ENCODE peak calls at places on chromosome 1, in five cellular contexts. Y is transverse colon; N is CD8-positive, alpha-beta memory T cell; W is AG09309; X is body of pancreas. Q is an unnamed sample.

GRCh38 chr1:218718216-218718615 is 373.1 kb downstream of the TGFB2 start:
- DNase-seq in Y (no peak), N (no peak), W (peak), X (no peak), Q (no peak)

GRCh38 chr1:67646145-67647035 is 38.6 kb upstream of the GADD45A start:
- DNase-seq in Y (no peak), N (no peak), W (peak), X (peak), Q (peak)

GRCh38 chr1:115184951-115185331 is 95.6 kb upstream of the TSPAN2 start:
- DNase-seq in Y (no peak), N (no peak), W (peak), X (no peak), Q (no peak)

GRCh38 chr1:10171105-10171767 is 39.1 kb upstream of the KIF1B start:
- DNase-seq in Y (no peak), N (no peak), W (no peak), X (no peak), Q (no peak)

GRCh38 chr1:159161001-159161718 is 10.3 kb upstream of the CADM3 start:
- DNase-seq in Y (peak), N (peak), W (peak), X (peak), Q (peak)

GRCh38 chr1:162578936-162579335 is 17.4 kb downstream of the UAP1 start:
- DNase-seq in Y (no peak), N (no peak), W (no peak), X (no peak), Q (no peak)

GRCh38 chr1:197924516-197925123 is 7.4 kb downstream of the LHX9 start:
- DNase-seq in Y (no peak), N (no peak), W (peak), X (peak), Q (peak)

GRCh38 chr1:92901699-92902405 is 59.4 kb downstream of the DIPK1A start:
- DNase-seq in Y (no peak), N (no peak), W (no peak), X (no peak), Q (no peak)

GRCh38 chr1:43441166-43441893 is 12.4 kb downstream of the HYI start:
- DNase-seq in Y (peak), N (no peak), W (no peak), X (no peak), Q (no peak)

GRCh38 chr1:195791796-195792195 is 816.4 kb downstream of the KCNT2 start:
- DNase-seq in Y (no peak), N (no peak), W (no peak), X (no peak), Q (no peak)

GRCh38 chr1:43348343-43348808 is 10.4 kb upstream of the CDC20 start:
- DNase-seq in Y (no peak), N (no peak), W (no peak), X (no peak), Q (no peak)

GRCh38 chr1:147753084-147753483 is 7.3 kb downstream of the GJA5 start:
- DNase-seq in Y (no peak), N (no peak), W (no peak), X (no peak), Q (no peak)

GRCh38 chr1:226688056-226688748 is 50.9 kb downstream of the ITPKB start:
- DNase-seq in Y (no peak), N (no peak), W (no peak), X (no peak), Q (no peak)

GRCh38 chr1:207603777-207604176 is 41.2 kb upstream of the CR1L start:
- DNase-seq in Y (no peak), N (no peak), W (no peak), X (no peak), Q (no peak)

GRCh38 chr1:44620072-44620471 is 54.2 kb downstream of the TMEM53 start:
- DNase-seq in Y (no peak), N (no peak), W (no peak), X (no peak), Q (no peak)

GRCh38 chr1:31374511-31375196 is 1.8 kb upstream of the FABP3 start:
- DNase-seq in Y (no peak), N (no peak), W (no peak), X (peak), Q (no peak)

GRCh38 chr1:223706077-223706988 is 6.0 kb upstream of the CAPN2 start:
- DNase-seq in Y (peak), N (no peak), W (no peak), X (no peak), Q (no peak)

GRCh38 chr1:211925016-211925415 is 94.5 kb upstream of the LPGAT1 start:
- DNase-seq in Y (peak), N (no peak), W (no peak), X (no peak), Q (peak)

GRCh38 chr1:11538886-11539285 is 59.9 kb downstream of the DISP3 start:
- DNase-seq in Y (no peak), N (no peak), W (no peak), X (no peak), Q (no peak)

GRCh38 chr1:244732846-244733450 is 80.0 kb downstream of the DESI2 start:
- DNase-seq in Y (no peak), N (no peak), W (no peak), X (no peak), Q (no peak)

GRCh38 chr1:221667504-221667903 is 74.4 kb downstream of the DUSP10 start:
- DNase-seq in Y (no peak), N (no peak), W (peak), X (no peak), Q (no peak)

GRCh38 chr1:194104247-194104844 is 917.9 kb upstream of the B3GALT2 start:
- DNase-seq in Y (no peak), N (no peak), W (no peak), X (no peak), Q (no peak)

GRCh38 chr1:15848929-15849774 is 1.6 kb downstream of the SPEN start:
- DNase-seq in Y (peak), N (peak), W (no peak), X (peak), Q (peak)

GRCh38 chr1:163231385-163231784 is 28.7 kb upstream of the RGS5 start:
- DNase-seq in Y (no peak), N (no peak), W (peak), X (no peak), Q (no peak)

GRCh38 chr1:229379901-229380300 is 37.1 kb upstream of the CCSAP start:
- DNase-seq in Y (no peak), N (no peak), W (no peak), X (no peak), Q (no peak)

GRCh38 chr1:23798662-23799142 is 1.9 kb downstream of the GALE start:
- DNase-seq in Y (peak), N (no peak), W (no peak), X (peak), Q (peak)

GRCh38 chr1:23800396-23801337 is at the start of gene GALE:
- DNase-seq in Y (peak), N (peak), W (peak), X (peak), Q (peak)

GRCh38 chr1:23799570-23800395 is 771 bp downstream of the GALE start:
- DNase-seq in Y (peak), N (no peak), W (no peak), X (peak), Q (peak)

GRCh38 chr1:23797478-23798448 is 2.8 kb downstream of the GALE start:
- DNase-seq in Y (no peak), N (no peak), W (no peak), X (peak), Q (no peak)

DNA sequence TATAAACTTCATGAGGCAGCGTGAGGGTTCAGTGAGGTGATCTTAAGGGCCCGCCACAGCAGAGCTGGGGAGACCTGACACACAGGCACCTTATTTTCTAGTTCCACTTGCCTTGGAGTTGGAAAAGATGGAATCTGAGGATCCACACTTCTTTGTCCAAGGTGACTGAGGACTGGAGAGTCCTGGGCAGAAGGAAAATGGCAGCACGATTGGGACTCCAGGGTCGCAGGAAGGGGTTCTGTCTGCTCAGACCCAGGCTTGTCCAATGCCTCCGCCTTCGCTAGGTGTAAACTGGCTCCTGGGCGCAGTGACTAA is 1.3 kb downstream of the GALE start:
- DNase-seq in Y (no peak), N (no peak), W (no peak), X (no peak), Q (no peak)
- H3K4me3 ChIP-seq in Y (peak), N (peak), W (peak), X (no peak), Q (no peak)

DNA sequence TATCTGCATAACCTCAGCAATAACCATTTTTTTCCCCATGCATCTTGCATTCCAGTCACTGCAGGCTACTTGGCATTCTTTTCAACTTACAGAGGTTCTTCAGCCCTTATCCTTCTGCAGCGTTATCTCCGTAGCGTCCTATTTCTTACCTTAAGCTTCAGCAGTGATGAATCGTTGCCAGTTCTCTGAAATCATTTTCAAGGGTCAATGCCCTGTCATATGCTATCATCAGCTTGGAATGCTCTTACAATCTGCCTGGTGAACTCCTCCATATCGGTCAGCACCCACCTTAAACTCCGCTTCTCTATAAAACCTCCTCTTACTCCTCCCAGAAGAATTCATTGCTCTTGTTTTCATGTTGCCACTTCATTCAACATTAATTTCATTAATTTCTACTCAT is 105.1 kb upstream of the DPH5 start:
- DNase-seq in Y (no peak), N (no peak), W (no peak), X (no peak), Q (no peak)
- H3K4me3 ChIP-seq in Y (no peak), N (no peak), W (no peak), X (no peak), Q (no peak)

DNA sequence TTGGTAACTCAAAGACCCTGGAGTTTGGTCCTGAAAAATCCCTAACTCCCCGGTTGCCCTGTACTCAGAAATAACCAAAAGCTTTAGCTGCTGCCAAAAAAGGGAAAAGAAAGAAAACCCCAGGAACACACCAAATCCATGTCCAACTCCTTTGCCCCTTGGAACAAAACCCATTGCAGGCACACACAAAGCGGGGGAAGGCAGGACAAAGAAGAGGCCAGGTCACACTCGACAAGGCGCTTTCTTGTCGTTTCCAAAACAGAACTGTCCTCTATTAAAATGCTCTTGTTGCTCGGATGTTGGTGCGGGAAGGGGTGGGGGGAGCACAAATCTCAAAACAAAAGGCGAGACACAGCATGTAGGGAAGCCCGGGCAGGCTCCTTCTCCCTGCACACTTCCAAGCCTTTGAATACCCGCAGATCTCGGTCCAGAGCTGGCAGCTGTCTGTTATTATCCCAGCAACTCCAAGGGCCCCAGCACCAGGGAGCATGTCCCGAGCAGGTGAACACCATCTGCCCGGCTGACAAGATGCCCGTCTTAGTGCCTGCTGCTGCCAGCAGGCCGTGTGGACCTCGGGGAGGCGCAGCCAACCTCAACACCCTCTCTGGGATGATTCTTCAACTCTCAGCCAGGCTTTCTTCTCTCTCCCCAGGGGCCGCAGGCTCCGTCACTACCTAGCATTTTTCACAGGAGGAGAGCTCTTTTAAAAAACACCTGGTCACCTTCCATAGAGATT is 96.4 kb downstream of the SSBP3 start:
- DNase-seq in Y (no peak), N (no peak), W (no peak), X (no peak), Q (no peak)
- H3K4me3 ChIP-seq in Y (no peak), N (no peak), W (no peak), X (no peak), Q (no peak)

GRCh38 chr1:213123087-213123486 is 72.0 kb downstream of the RPS6KC1 start:
- DNase-seq in Y (no peak), N (no peak), W (no peak), X (no peak), Q (no peak)
- H3K4me3 ChIP-seq in Y (no peak), N (no peak), W (no peak), X (no peak), Q (no peak)

GRCh38 chr1:173529106-173529505 is 52.0 kb downstream of the PRDX6 start:
- DNase-seq in Y (no peak), N (no peak), W (no peak), X (no peak), Q (no peak)
- H3K4me3 ChIP-seq in Y (no peak), N (no peak), W (no peak), X (no peak), Q (no peak)

GRCh38 chr1:103106426-103107321 is 1.6 kb downstream of the COL11A1 start:
- DNase-seq in Y (no peak), N (no peak), W (no peak), X (peak), Q (peak)

GRCh38 chr1:103109291-103109920 is 1.1 kb upstream of the COL11A1 start:
- DNase-seq in Y (no peak), N (no peak), W (no peak), X (no peak), Q (no peak)

GRCh38 chr1:103110701-103111100 is 2.4 kb upstream of the COL11A1 start:
- DNase-seq in Y (no peak), N (no peak), W (no peak), X (no peak), Q (no peak)

GRCh38 chr1:103108525-103109150 is 316 bp upstream of the COL11A1 start:
- DNase-seq in Y (no peak), N (no peak), W (no peak), X (peak), Q (no peak)

GRCh38 chr1:103107696-103108524 is at the start of gene COL11A1:
- DNase-seq in Y (no peak), N (no peak), W (no peak), X (no peak), Q (no peak)
- H3K4me3 ChIP-seq in Y (peak), N (no peak), W (peak), X (peak), Q (no peak)

GRCh38 chr1:156075158-156075557 is 7.1 kb downstream of the MEX3A start:
- DNase-seq in Y (no peak), N (no peak), W (no peak), X (no peak), Q (no peak)

GRCh38 chr1:156076609-156077429 is 5.4 kb downstream of the MEX3A start:
- DNase-seq in Y (peak), N (no peak), W (no peak), X (peak), Q (no peak)

GRCh38 chr1:156078728-156079127 is 3.5 kb downstream of the MEX3A start:
- DNase-seq in Y (no peak), N (no peak), W (no peak), X (no peak), Q (no peak)

GRCh38 chr1:156075775-156076204 is 6.5 kb downstream of the MEX3A start:
- DNase-seq in Y (no peak), N (no peak), W (no peak), X (no peak), Q (no peak)

GRCh38 chr1:156077430-156077760 is 4.9 kb downstream of the MEX3A start:
- DNase-seq in Y (no peak), N (no peak), W (no peak), X (no peak), Q (no peak)
- H3K4me3 ChIP-seq in Y (no peak), N (no peak), W (no peak), X (no peak), Q (no peak)

GRCh38 chr1:32746130-32746529 is 43.6 kb upstream of the SYNC start:
- DNase-seq in Y (no peak), N (no peak), W (no peak), X (peak), Q (no peak)

GRCh38 chr1:32743380-32744062 is 41.0 kb upstream of the SYNC start:
- DNase-seq in Y (peak), N (no peak), W (no peak), X (peak), Q (no peak)

GRCh38 chr1:32742132-32742947 is 39.8 kb upstream of the SYNC start:
- DNase-seq in Y (peak), N (no peak), W (no peak), X (peak), Q (peak)

GRCh38 chr1:32742956-32743355 is 40.4 kb upstream of the SYNC start:
- DNase-seq in Y (peak), N (no peak), W (no peak), X (peak), Q (peak)

GRCh38 chr1:32744063-32744410 is 41.5 kb upstream of the SYNC start:
- DNase-seq in Y (no peak), N (no peak), W (no peak), X (no peak), Q (no peak)
- H3K4me3 ChIP-seq in Y (no peak), N (no peak), W (no peak), X (no peak), Q (no peak)

GRCh38 chr1:116559304-116559761 is 11.5 kb downstream of the CD58 start:
- DNase-seq in Y (no peak), N (no peak), W (no peak), X (no peak), Q (no peak)

GRCh38 chr1:116554924-116555323 is 15.9 kb downstream of the CD58 start:
- DNase-seq in Y (no peak), N (no peak), W (no peak), X (no peak), Q (no peak)

GRCh38 chr1:116558140-116558549 is 12.7 kb downstream of the CD58 start:
- DNase-seq in Y (no peak), N (no peak), W (no peak), X (no peak), Q (no peak)

GRCh38 chr1:116557323-116557878 is 13.4 kb downstream of the CD58 start:
- DNase-seq in Y (no peak), N (no peak), W (no peak), X (no peak), Q (no peak)

DNA sequence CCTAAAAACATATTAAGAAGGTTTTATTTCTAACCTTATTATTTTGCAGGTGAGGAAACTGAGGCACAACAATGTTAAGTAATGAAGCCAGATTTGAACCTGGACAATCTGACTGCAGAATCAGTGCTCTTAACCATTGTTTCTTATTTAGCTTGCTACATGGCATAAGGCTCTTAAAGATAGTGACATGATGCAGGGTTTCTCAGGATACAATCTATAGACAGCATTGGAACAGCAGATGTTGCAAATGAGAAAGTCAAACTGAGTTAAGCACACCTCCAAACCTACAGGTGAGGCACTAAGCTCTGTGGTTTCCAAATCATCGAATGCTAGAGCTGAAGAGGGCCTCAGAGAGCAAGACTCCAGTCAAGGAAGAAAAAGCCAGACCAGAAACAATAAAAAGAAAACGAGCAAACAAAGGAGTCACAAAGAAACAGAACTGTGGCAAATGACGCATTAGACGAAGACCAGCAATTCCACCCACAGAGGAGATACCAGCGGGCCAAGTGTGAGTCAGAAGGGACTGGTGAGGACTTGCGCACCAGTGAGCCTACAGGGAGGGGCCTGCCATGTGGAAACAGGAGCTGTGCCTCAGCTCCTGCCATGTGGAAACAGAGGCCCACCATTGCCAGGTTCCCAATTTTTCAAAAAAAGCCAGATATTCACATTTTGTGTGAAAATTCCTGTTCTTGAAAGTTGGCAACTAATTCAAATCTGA is 14.4 kb downstream of the CD58 start:
- DNase-seq in Y (peak), N (no peak), W (peak), X (no peak), Q (peak)
- H3K4me3 ChIP-seq in Y (no peak), N (no peak), W (no peak), X (no peak), Q (no peak)

Q was measured in mucosa of descending colon.